ENCODE peak calls at places on chromosomes 3 and 15, in nine cellular contexts. U, N, Z, M, W, K, S, J and G are unnamed samples.

GRCh38 chr3:50642382-50642781 is 25.4 kb downstream of the MAPKAPK3 start:
- DNase-seq in W (no peak), J (no peak), M (no peak), Z (no peak), N (no peak), K (no peak), U (no peak), S (no peak), G (no peak)

GRCh38 chr15:35958021-35958420 is 412.1 kb upstream of the DPH6 start:
- DNase-seq in W (no peak), Z (no peak), N (no peak), M (no peak), U (peak), J (peak), S (no peak), K (no peak), G (peak)

GRCh38 chr15:92818658-92819311 is 81.3 kb upstream of the CHD2 start:
- DNase-seq in N (no peak), S (no peak), M (no peak), W (no peak), Z (no peak), U (no peak), K (no peak), J (peak), G (peak)

GRCh38 chr15:35000511-35000910 is 12.4 kb upstream of the ZNF770 start:
- DNase-seq in U (peak), N (no peak), M (no peak), S (no peak), Z (peak), J (no peak), W (no peak), K (no peak), G (no peak)

GRCh38 chr3:63863150-63864007 is at the start of the genes ATXN7 and THOC7:
- DNase-seq in N (peak), Z (peak), W (peak), K (peak), S (no peak), U (peak), M (peak), J (peak), G (peak)

GRCh38 chr3:150760431-150761200 is 2.4 kb downstream of the SIAH2 start:
- DNase-seq in U (no peak), W (no peak), N (no peak), K (no peak), Z (no peak), J (no peak), S (no peak), M (no peak), G (no peak)

GRCh38 chr3:129732200-129732876 is 125.9 kb upstream of the PLXND1 start:
- DNase-seq in W (no peak), K (no peak), S (no peak), Z (no peak), M (no peak), J (no peak), N (no peak), U (no peak), G (no peak)

GRCh38 chr3:39138804-39139415 is 14.5 kb downstream of the CSRNP1 start:
- DNase-seq in U (no peak), N (peak), Z (no peak), J (no peak), S (no peak), M (no peak), K (no peak), W (no peak), G (no peak)

GRCh38 chr15:88345962-88346361 is 89.4 kb upstream of the NTRK3 start:
- DNase-seq in J (no peak), Z (no peak), N (no peak), K (no peak), U (no peak), S (no peak), M (no peak), W (no peak), G (no peak)